ENCODE peak calls at places on chromosomes 3 and 15, in six cellular contexts. One of them, this sample, is unnamed.

GRCh38 chr15:38255690-38256089 is 3.1 kb downstream of the SPRED1 start:
- DNase-seq in HepG2: no peak
- DNase-seq in GM12878: no peak
- DNase-seq in HCT116: no peak
- DNase-seq in K562: no peak
- DNase-seq in SK-N-SH: no peak
- DNase-seq in this sample: no peak

GRCh38 chr15:68017221-68017620 is 36.9 kb upstream of the PIAS1 start:
- DNase-seq in HepG2: no peak
- DNase-seq in GM12878: no peak
- DNase-seq in HCT116: no peak
- DNase-seq in K562: no peak
- DNase-seq in SK-N-SH: no peak
- DNase-seq in this sample: no peak

GRCh38 chr3:138768126-138768525 is 66.6 kb downstream of the PIK3CB start:
- DNase-seq in HepG2: no peak
- DNase-seq in GM12878: no peak
- DNase-seq in HCT116: peak
- DNase-seq in K562: no peak
- DNase-seq in SK-N-SH: no peak
- DNase-seq in this sample: no peak

GRCh38 chr3:23697416-23697815 is 108.3 kb upstream of the UBE2E1 start:
- DNase-seq in HepG2: no peak
- DNase-seq in GM12878: no peak
- DNase-seq in HCT116: no peak
- DNase-seq in K562: no peak
- DNase-seq in SK-N-SH: no peak
- DNase-seq in this sample: no peak

GRCh38 chr3:23668430-23668904 is 137.3 kb upstream of the UBE2E1 start:
- DNase-seq in HepG2: no peak
- DNase-seq in GM12878: no peak
- DNase-seq in HCT116: peak
- DNase-seq in K562: no peak
- DNase-seq in SK-N-SH: no peak
- DNase-seq in this sample: no peak

GRCh38 chr3:80519436-80519835 is 751.6 kb upstream of the ROBO1 start:
- DNase-seq in HepG2: no peak
- DNase-seq in GM12878: no peak
- DNase-seq in HCT116: no peak
- DNase-seq in K562: no peak
- DNase-seq in SK-N-SH: no peak
- DNase-seq in this sample: no peak

GRCh38 chr3:50177346-50177745 is 14.1 kb upstream of the GNAT1 start:
- DNase-seq in HepG2: no peak
- DNase-seq in GM12878: no peak
- DNase-seq in HCT116: no peak
- DNase-seq in K562: no peak
- DNase-seq in SK-N-SH: peak
- DNase-seq in this sample: no peak

GRCh38 chr3:7307410-7307809 is 446.5 kb downstream of the GRM7 start:
- DNase-seq in HepG2: no peak
- DNase-seq in GM12878: no peak
- DNase-seq in HCT116: no peak
- DNase-seq in K562: no peak
- DNase-seq in SK-N-SH: peak
- DNase-seq in this sample: no peak

GRCh38 chr15:72229076-72229946 is 1.7 kb downstream of the PKM start:
- DNase-seq in HepG2: no peak
- DNase-seq in GM12878: no peak
- DNase-seq in HCT116: no peak
- DNase-seq in K562: no peak
- DNase-seq in SK-N-SH: peak
- DNase-seq in this sample: peak

GRCh38 chr3:27905625-27906024 is 183.5 kb upstream of the EOMES start:
- DNase-seq in HepG2: no peak
- DNase-seq in GM12878: no peak
- DNase-seq in HCT116: no peak
- DNase-seq in K562: no peak
- DNase-seq in SK-N-SH: no peak
- DNase-seq in this sample: no peak

GRCh38 chr15:40838756-40839155 is 5.1 kb upstream of the SPINT1 start:
- DNase-seq in HepG2: no peak
- DNase-seq in GM12878: no peak
- DNase-seq in HCT116: no peak
- DNase-seq in K562: no peak
- DNase-seq in SK-N-SH: no peak
- DNase-seq in this sample: no peak

GRCh38 chr3:184409331-184409926 is 29.6 kb downstream of the CHRD start:
- DNase-seq in HepG2: no peak
- DNase-seq in GM12878: no peak
- DNase-seq in HCT116: no peak
- DNase-seq in K562: no peak
- DNase-seq in SK-N-SH: no peak
- DNase-seq in this sample: no peak

GRCh38 chr3:51311055-51311454 is 74.0 kb upstream of the MANF start:
- DNase-seq in HepG2: peak
- DNase-seq in GM12878: no peak
- DNase-seq in HCT116: peak
- DNase-seq in K562: peak
- DNase-seq in SK-N-SH: peak
- DNase-seq in this sample: peak

GRCh38 chr15:39596358-39597051 is 15.6 kb downstream of the THBS1 start:
- DNase-seq in HepG2: no peak
- DNase-seq in GM12878: no peak
- DNase-seq in HCT116: no peak
- DNase-seq in K562: no peak
- DNase-seq in SK-N-SH: no peak
- DNase-seq in this sample: no peak

GRCh38 chr3:192929146-192929545 is 11.5 kb upstream of the MB21D2 start:
- DNase-seq in HepG2: no peak
- DNase-seq in GM12878: no peak
- DNase-seq in HCT116: no peak
- DNase-seq in K562: no peak
- DNase-seq in SK-N-SH: no peak
- DNase-seq in this sample: no peak

GRCh38 chr15:75551076-75551475 is 28.0 kb downstream of the PTPN9 start:
- DNase-seq in HepG2: no peak
- DNase-seq in GM12878: no peak
- DNase-seq in HCT116: no peak
- DNase-seq in K562: no peak
- DNase-seq in SK-N-SH: no peak
- DNase-seq in this sample: no peak

GRCh38 chr3:193852901-193853300 is 259.9 kb downstream of the OPA1 start:
- DNase-seq in HepG2: no peak
- DNase-seq in GM12878: no peak
- DNase-seq in HCT116: no peak
- DNase-seq in K562: no peak
- DNase-seq in SK-N-SH: no peak
- DNase-seq in this sample: no peak

GRCh38 chr15:65156692-65157091 is 23.1 kb upstream of the PDCD7 start:
- DNase-seq in HepG2: no peak
- DNase-seq in GM12878: no peak
- DNase-seq in HCT116: no peak
- DNase-seq in K562: no peak
- DNase-seq in SK-N-SH: no peak
- DNase-seq in this sample: no peak

GRCh38 chr3:21786454-21786829 is 35.4 kb upstream of the ZNF385D start:
- DNase-seq in HepG2: no peak
- DNase-seq in GM12878: no peak
- DNase-seq in HCT116: no peak
- DNase-seq in K562: no peak
- DNase-seq in SK-N-SH: no peak
- DNase-seq in this sample: no peak

GRCh38 chr3:101270158-101270557 is 50.2 kb downstream of the IMPG2 start:
- DNase-seq in HepG2: no peak
- DNase-seq in GM12878: no peak
- DNase-seq in HCT116: no peak
- DNase-seq in K562: no peak
- DNase-seq in SK-N-SH: no peak
- DNase-seq in this sample: no peak

GRCh38 chr3:185517387-185517786 is 18.6 kb upstream of the TMEM41A start:
- DNase-seq in HepG2: no peak
- DNase-seq in GM12878: no peak
- DNase-seq in HCT116: no peak
- DNase-seq in K562: no peak
- DNase-seq in SK-N-SH: no peak
- DNase-seq in this sample: no peak

GRCh38 chr15:85649372-85649771 is 145.4 kb downstream of the KLHL25 start:
- DNase-seq in HepG2: peak
- DNase-seq in GM12878: no peak
- DNase-seq in HCT116: no peak
- DNase-seq in K562: no peak
- DNase-seq in SK-N-SH: no peak
- DNase-seq in this sample: no peak
- TF ChIP-seq JUND in HepG2: peak
- TF ChIP-seq JUND in GM12878: no peak
- TF ChIP-seq JUND in HCT116: no peak
- TF ChIP-seq JUND in K562: no peak
- TF ChIP-seq JUND in SK-N-SH: no peak
- TF ChIP-seq JUND in this sample: no peak

DNA sequence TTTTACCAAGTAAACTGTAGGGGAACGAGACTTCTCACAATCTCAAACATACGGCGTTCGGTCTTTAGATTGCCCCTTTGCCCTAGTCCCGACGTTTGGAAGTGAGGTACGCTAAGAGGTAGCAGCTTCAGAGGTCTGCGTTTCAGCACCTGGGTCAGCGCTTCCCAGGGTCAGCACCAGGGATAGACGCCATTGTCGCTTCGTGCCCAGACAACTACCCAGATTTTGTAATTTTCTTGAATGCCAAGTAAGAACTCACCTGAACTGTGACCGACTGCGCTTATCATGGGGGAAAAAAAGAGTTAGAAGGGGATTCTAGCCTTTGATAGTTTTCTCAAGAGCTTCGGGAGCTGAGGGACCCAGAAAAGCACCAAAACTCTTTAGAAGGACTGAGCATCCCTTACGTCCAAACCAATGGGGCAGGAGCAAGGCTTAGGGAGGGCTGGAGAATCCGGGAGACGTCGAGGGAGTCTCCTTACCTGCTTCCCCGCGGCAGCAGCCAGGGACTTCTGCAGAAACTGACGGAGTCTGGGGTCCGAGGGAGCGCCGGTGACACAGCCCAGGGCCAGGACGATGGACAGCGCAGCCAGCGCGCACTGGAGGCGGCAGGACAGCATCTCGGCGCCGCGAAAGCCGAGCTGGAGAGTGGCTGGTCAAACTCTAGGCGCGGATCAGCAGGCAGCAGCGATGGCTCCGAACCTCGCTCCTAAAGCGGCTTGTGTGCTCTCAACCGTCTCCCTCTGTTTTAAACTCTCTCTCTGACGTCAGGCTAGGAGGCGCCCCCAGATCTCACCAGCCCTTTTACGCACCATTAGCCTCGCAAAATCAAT is at the start of gene SST:
- DNase-seq in HepG2: peak
- DNase-seq in GM12878: no peak
- DNase-seq in HCT116: no peak
- DNase-seq in K562: no peak
- DNase-seq in SK-N-SH: no peak
- DNase-seq in this sample: peak
- TF ChIP-seq JUND in HepG2: peak
- TF ChIP-seq JUND in GM12878: no peak
- TF ChIP-seq JUND in HCT116: no peak
- TF ChIP-seq JUND in K562: no peak
- TF ChIP-seq JUND in SK-N-SH: no peak
- TF ChIP-seq JUND in this sample: no peak

GRCh38 chr3:55912880-55913279 is 425.8 kb upstream of the WNT5A start:
- DNase-seq in HepG2: no peak
- DNase-seq in GM12878: no peak
- DNase-seq in HCT116: no peak
- DNase-seq in K562: no peak
- DNase-seq in SK-N-SH: no peak
- DNase-seq in this sample: no peak

GRCh38 chr3:55907616-55908015 is 420.5 kb upstream of the WNT5A start:
- DNase-seq in HepG2: no peak
- DNase-seq in GM12878: no peak
- DNase-seq in HCT116: no peak
- DNase-seq in K562: no peak
- DNase-seq in SK-N-SH: peak
- DNase-seq in this sample: no peak

GRCh38 chr3:55911256-55911655 is 424.1 kb upstream of the WNT5A start:
- DNase-seq in HepG2: no peak
- DNase-seq in GM12878: no peak
- DNase-seq in HCT116: no peak
- DNase-seq in K562: no peak
- DNase-seq in SK-N-SH: no peak
- DNase-seq in this sample: peak

GRCh38 chr3:55909373-55909772 is 422.3 kb upstream of the WNT5A start:
- DNase-seq in HepG2: no peak
- DNase-seq in GM12878: no peak
- DNase-seq in HCT116: no peak
- DNase-seq in K562: no peak
- DNase-seq in SK-N-SH: no peak
- DNase-seq in this sample: no peak

DNA sequence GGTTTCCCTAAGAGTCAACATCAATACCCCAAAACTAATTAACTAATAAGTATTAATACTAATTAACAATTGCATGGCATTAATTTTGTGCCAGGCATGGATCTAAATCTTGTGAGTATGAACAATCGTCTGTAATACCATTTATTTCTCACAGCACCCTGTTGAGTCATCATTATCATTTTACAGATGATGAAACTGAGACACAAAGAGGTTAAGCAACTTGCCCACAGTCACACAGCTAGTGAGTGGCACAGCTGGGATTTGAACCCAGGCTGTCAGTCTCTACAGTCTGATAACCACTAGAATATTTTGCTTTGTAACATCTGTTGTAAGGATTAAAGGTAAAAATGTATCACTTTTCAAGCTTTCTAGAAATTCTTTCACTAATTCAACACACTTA is 423.4 kb upstream of the WNT5A start:
- DNase-seq in HepG2: no peak
- DNase-seq in GM12878: no peak
- DNase-seq in HCT116: no peak
- DNase-seq in K562: no peak
- DNase-seq in SK-N-SH: no peak
- DNase-seq in this sample: no peak
- TF ChIP-seq JUND in HepG2: no peak
- TF ChIP-seq JUND in GM12878: no peak
- TF ChIP-seq JUND in HCT116: no peak
- TF ChIP-seq JUND in K562: no peak
- TF ChIP-seq JUND in SK-N-SH: no peak
- TF ChIP-seq JUND in this sample: no peak

GRCh38 chr3:166199491-166199890 is 362.3 kb upstream of the BCHE start:
- DNase-seq in HepG2: no peak
- DNase-seq in GM12878: no peak
- DNase-seq in HCT116: no peak
- DNase-seq in K562: no peak
- DNase-seq in SK-N-SH: no peak
- DNase-seq in this sample: no peak

GRCh38 chr3:166190360-166190759 is 353.1 kb upstream of the BCHE start:
- DNase-seq in HepG2: no peak
- DNase-seq in GM12878: no peak
- DNase-seq in HCT116: no peak
- DNase-seq in K562: no peak
- DNase-seq in SK-N-SH: no peak
- DNase-seq in this sample: no peak

GRCh38 chr3:166201476-166201875 is 364.3 kb upstream of the BCHE start:
- DNase-seq in HepG2: no peak
- DNase-seq in GM12878: no peak
- DNase-seq in HCT116: no peak
- DNase-seq in K562: no peak
- DNase-seq in SK-N-SH: no peak
- DNase-seq in this sample: no peak

GRCh38 chr3:166191406-166191805 is 354.2 kb upstream of the BCHE start:
- DNase-seq in HepG2: no peak
- DNase-seq in GM12878: no peak
- DNase-seq in HCT116: no peak
- DNase-seq in K562: no peak
- DNase-seq in SK-N-SH: no peak
- DNase-seq in this sample: no peak

GRCh38 chr3:166195808-166196207 is 358.6 kb upstream of the BCHE start:
- DNase-seq in HepG2: no peak
- DNase-seq in GM12878: no peak
- DNase-seq in HCT116: no peak
- DNase-seq in K562: no peak
- DNase-seq in SK-N-SH: no peak
- DNase-seq in this sample: no peak
- TF ChIP-seq JUND in HepG2: no peak
- TF ChIP-seq JUND in GM12878: no peak
- TF ChIP-seq JUND in HCT116: no peak
- TF ChIP-seq JUND in K562: no peak
- TF ChIP-seq JUND in SK-N-SH: no peak
- TF ChIP-seq JUND in this sample: no peak